ENCODE peak calls at places on chromosomes 1 and 21, in five cellular contexts. N, M, Y, X and U are unnamed samples.

GRCh38 chr21:20720623-20721022 is 277.6 kb upstream of the NCAM2 start:
- DNase-seq in N (no peak), M (no peak), Y (no peak), X (no peak), U (no peak)

GRCh38 chr21:17045214-17045835 is 467.5 kb upstream of the CXADR start:
- DNase-seq in N (no peak), M (peak), Y (peak), X (no peak), U (no peak)

GRCh38 chr1:62325696-62326095 is 6.5 kb upstream of the KANK4 start:
- DNase-seq in N (no peak), M (peak), Y (no peak), X (no peak), U (no peak)

GRCh38 chr21:31218830-31219608 is 125.0 kb downstream of the TIAM1 start:
- DNase-seq in N (peak), M (peak), Y (peak), X (no peak), U (no peak)

GRCh38 chr1:108051625-108052382 is 86.8 kb upstream of the VAV3 start:
- DNase-seq in N (no peak), M (no peak), Y (no peak), X (no peak), U (no peak)

GRCh38 chr1:64121766-64122385 is 81.5 kb upstream of the UBE2U start:
- DNase-seq in N (no peak), M (peak), Y (no peak), X (no peak), U (no peak)

GRCh38 chr21:44548381-44548780 is 2.9 kb downstream of the KRTAP10-2 start:
- DNase-seq in N (no peak), M (no peak), Y (no peak), X (no peak), U (no peak)

GRCh38 chr1:235918032-235918431 is 51.3 kb upstream of the LYST start:
- DNase-seq in N (no peak), M (peak), Y (no peak), X (no peak), U (no peak)

GRCh38 chr1:171397851-171398469 is 84.0 kb downstream of the FMO4 start:
- DNase-seq in N (no peak), M (no peak), Y (no peak), X (no peak), U (no peak)

GRCh38 chr1:4046836-4047461 is 146.9 kb upstream of the C1orf174 start:
- DNase-seq in N (no peak), M (no peak), Y (no peak), X (no peak), U (no peak)

GRCh38 chr1:224493269-224493668 is 58.7 kb upstream of the WDR26 start:
- DNase-seq in N (no peak), M (no peak), Y (no peak), X (no peak), U (no peak)

GRCh38 chr1:23548704-23549143 is 10.6 kb downstream of the ID3 start:
- DNase-seq in N (no peak), M (no peak), Y (no peak), X (no peak), U (no peak)

GRCh38 chr1:14895727-14896126 is 257.8 kb upstream of the TMEM51 start:
- DNase-seq in N (no peak), M (no peak), Y (no peak), X (no peak), U (no peak)

GRCh38 chr1:232393010-232393833 is 236.7 kb downstream of the SIPA1L2 start:
- DNase-seq in N (no peak), M (no peak), Y (peak), X (no peak), U (no peak)

GRCh38 chr1:228074954-228075730 is 7.4 kb upstream of the ARF1 start:
- DNase-seq in N (no peak), M (no peak), Y (no peak), X (no peak), U (no peak)

GRCh38 chr1:28456078-28456477 is 49.8 kb upstream of the RCC1 start:
- DNase-seq in N (peak), M (peak), Y (peak), X (no peak), U (no peak)